ENCODE peak calls at places on chromosomes 11 and 22, in six cellular contexts. O is substantia nigra; S is globus pallidus; Y is body of pancreas; Q is stimulated activated CD4-positive, alpha-beta T cell treated with anti-CD3 and anti-CD28 coated beads, Interleukin-1b, Interleukin-23, amount 100 ng/mL, for 1 hour; V is stimulated activated effector memory CD8-positive, alpha-beta T cell treated with anti-CD3 and anti-CD28 coated beads, Interleukin-12 subunit alpha, Interleukin-12 subunit beta, amount 100 ng/mL, for 72 hours. R is an unnamed sample.
A peak's percentile ranks its signal among the peaks of the same experiment; 100 is the strongest.

GRCh38 chr22:43570531-43571144 is 158.8 kb downstream of the MPPED1 start:
- DNase-seq in Q (no peak), Y (no peak), V (no peak), S (peak; percentile 27), O (no peak), R (no peak)

GRCh38 chr22:31039393-31039792 is 41.7 kb upstream of the SMTN start:
- DNase-seq in Y (no peak), Q (no peak), V (no peak), O (no peak), S (no peak), R (no peak)

GRCh38 chr11:122517403-122518379 is 137.8 kb upstream of the UBASH3B start:
- DNase-seq in O (no peak), S (no peak), Y (no peak), V (no peak), Q (no peak), R (no peak)

GRCh38 chr11:67272327-67273259 is 6.3 kb downstream of the GRK2 start:
- DNase-seq in S (no peak), Y (no peak), Q (no peak), O (no peak), V (peak; percentile 69), R (no peak)

GRCh38 chr11:36458129-36458918 is 51.7 kb downstream of the TRAF6 start:
- DNase-seq in V (no peak), Q (no peak), O (no peak), S (no peak), Y (no peak), R (no peak)

GRCh38 chr11:57568330-57568766 is 876 bp upstream of the UBE2L6 start:
- DNase-seq in O (peak; percentile 36), S (peak; percentile 73), Q (peak; percentile 87), V (peak; percentile 95), Y (no peak), R (no peak)

GRCh38 chr22:33325232-33326004 is 267.2 kb upstream of the SYN3 start:
- DNase-seq in Q (no peak), V (no peak), S (no peak), O (no peak), Y (no peak), R (no peak)

GRCh38 chr22:40635940-40636379 is 559 bp downstream of the MRTFA start:
- DNase-seq in V (no peak), Q (no peak), S (no peak), Y (no peak), O (no peak), R (no peak)

GRCh38 chr11:129061466-129062194 is 119.0 kb upstream of the TP53AIP1 start:
- DNase-seq in S (no peak), V (no peak), Q (no peak), Y (no peak), O (no peak), R (no peak)

GRCh38 chr22:23071163-23072034 is 1.1 kb downstream of the GNAZ start:
- DNase-seq in O (no peak), S (no peak), Y (peak; percentile 3), Q (no peak), V (no peak), R (no peak)

GRCh38 chr11:65918211-65919150 is at the start of gene C11orf68:
- DNase-seq in Q (peak; percentile 29), S (no peak), O (no peak), Y (no peak), V (no peak), R (no peak)

GRCh38 chr11:132911186-132911585 is 621.1 kb downstream of the OPCML start:
- DNase-seq in O (no peak), S (no peak), Y (no peak), V (no peak), Q (no peak), R (no peak)